ENCODE peak calls at places on chromosomes 6 and 20, in four cellular contexts. One of them, this sample, is unnamed.

GRCh38 chr6:31162463-31163165 is 4.2 kb downstream of the TCF19 start:
- DNase-seq in IMR-90: no peak
- DNase-seq in HepG2: no peak
- DNase-seq in HEK293T: no peak
- DNase-seq in this sample: no peak

GRCh38 chr6:158816329-158816728 is 2.8 kb downstream of the EZR start:
- DNase-seq in IMR-90: no peak
- DNase-seq in HepG2: no peak
- DNase-seq in HEK293T: no peak
- DNase-seq in this sample: no peak

GRCh38 chr6:56840467-56841371 is 114.2 kb upstream of the BEND6 start:
- DNase-seq in IMR-90: peak
- DNase-seq in HepG2: peak
- DNase-seq in HEK293T: no peak
- DNase-seq in this sample: no peak

GRCh38 chr20:51381557-51381956 is 161.0 kb downstream of the NFATC2 start:
- DNase-seq in IMR-90: no peak
- DNase-seq in HepG2: no peak
- DNase-seq in HEK293T: no peak
- DNase-seq in this sample: no peak

GRCh38 chr20:53926428-53927028 is 143.9 kb downstream of the BCAS1 start:
- DNase-seq in IMR-90: peak
- DNase-seq in HepG2: peak
- DNase-seq in HEK293T: no peak
- DNase-seq in this sample: peak

GRCh38 chr20:4451487-4451886 is 270.2 kb upstream of the PRND start:
- DNase-seq in IMR-90: no peak
- DNase-seq in HepG2: no peak
- DNase-seq in HEK293T: no peak
- DNase-seq in this sample: no peak

GRCh38 chr6:170174124-170174770 is 116.6 kb downstream of the DLL1 start:
- DNase-seq in IMR-90: no peak
- DNase-seq in HepG2: no peak
- DNase-seq in HEK293T: no peak
- DNase-seq in this sample: no peak

GRCh38 chr6:11207199-11207968 is 25.1 kb downstream of the NEDD9 start:
- DNase-seq in IMR-90: peak
- DNase-seq in HepG2: peak
- DNase-seq in HEK293T: no peak
- DNase-seq in this sample: no peak

DNA sequence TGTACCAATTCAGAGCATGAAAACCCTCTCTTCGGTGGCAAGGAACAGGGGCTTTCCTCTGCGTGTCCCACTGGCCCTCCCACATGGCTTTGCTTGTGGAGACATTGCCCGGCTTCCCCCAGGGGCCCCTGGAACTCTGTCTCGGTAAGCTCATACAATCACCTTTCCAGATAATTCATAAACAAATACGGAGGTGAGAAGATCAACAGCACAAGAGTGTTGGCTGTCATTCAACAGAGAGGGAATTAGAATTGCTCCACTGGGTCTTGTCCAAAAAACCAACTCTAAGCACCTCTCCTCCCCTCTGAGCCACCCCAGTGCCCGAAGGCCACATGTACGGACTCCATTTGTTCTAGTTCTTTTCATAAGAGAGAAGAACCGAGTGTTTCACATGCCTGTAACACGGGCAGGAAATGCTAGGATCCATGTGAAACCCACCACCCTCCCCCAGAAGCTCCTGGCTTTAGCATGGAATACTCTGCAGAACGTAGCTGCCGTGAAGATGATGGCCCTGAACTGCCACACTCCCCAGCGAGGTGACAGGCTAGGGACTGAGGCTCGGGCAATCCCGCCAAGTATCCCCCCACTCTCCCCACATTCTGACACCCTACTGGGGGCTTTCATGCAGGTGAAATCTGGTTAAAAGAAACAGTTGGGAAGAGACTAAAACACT is 24.6 kb upstream of the FOXC1 start:
- DNase-seq in IMR-90: no peak
- DNase-seq in HepG2: no peak
- DNase-seq in HEK293T: no peak
- DNase-seq in this sample: no peak
- TF ChIP-seq BHLHE40 in IMR-90: no peak
- TF ChIP-seq BHLHE40 in HepG2: no peak
- TF ChIP-seq BHLHE40 in HEK293T: no peak
- TF ChIP-seq BHLHE40 in this sample: no peak

DNA sequence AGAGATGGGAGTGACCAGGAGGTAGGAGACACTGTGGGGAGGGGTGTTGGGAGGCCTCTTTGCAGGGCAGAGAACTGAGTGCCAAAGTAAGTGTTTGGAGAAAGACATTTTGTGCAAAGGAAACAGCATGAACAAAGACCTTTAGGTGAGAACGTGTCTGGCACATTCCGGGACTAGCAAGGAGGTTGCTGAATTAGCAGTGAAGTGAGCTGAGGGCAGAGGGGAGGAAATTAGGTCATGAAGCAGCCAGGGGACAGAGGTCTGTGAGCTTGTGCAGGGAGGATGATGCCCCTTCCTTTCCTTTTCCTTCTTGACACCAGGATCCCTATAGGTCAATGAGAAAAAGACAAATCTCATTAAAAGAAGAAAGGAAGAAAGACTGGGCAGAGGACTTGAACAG is 21.4 kb upstream of the AHCY start:
- DNase-seq in IMR-90: no peak
- DNase-seq in HepG2: no peak
- DNase-seq in HEK293T: no peak
- DNase-seq in this sample: no peak
- TF ChIP-seq BHLHE40 in IMR-90: no peak
- TF ChIP-seq BHLHE40 in HepG2: no peak
- TF ChIP-seq BHLHE40 in HEK293T: no peak
- TF ChIP-seq BHLHE40 in this sample: no peak

GRCh38 chr6:105900120-105900937 is 185.8 kb upstream of the PRDM1 start:
- DNase-seq in IMR-90: peak
- DNase-seq in HepG2: no peak
- DNase-seq in HEK293T: no peak
- DNase-seq in this sample: no peak

GRCh38 chr6:105896052-105896820 is 189.9 kb upstream of the PRDM1 start:
- DNase-seq in IMR-90: peak
- DNase-seq in HepG2: peak
- DNase-seq in HEK293T: no peak
- DNase-seq in this sample: no peak

GRCh38 chr6:105897131-105897530 is 189.0 kb upstream of the PRDM1 start:
- DNase-seq in IMR-90: peak
- DNase-seq in HepG2: no peak
- DNase-seq in HEK293T: no peak
- DNase-seq in this sample: no peak

GRCh38 chr6:105896821-105897095 is 189.4 kb upstream of the PRDM1 start:
- DNase-seq in IMR-90: no peak
- DNase-seq in HepG2: peak
- DNase-seq in HEK293T: no peak
- DNase-seq in this sample: no peak

GRCh38 chr6:105898286-105898685 is 187.8 kb upstream of the PRDM1 start:
- DNase-seq in IMR-90: peak
- DNase-seq in HepG2: no peak
- DNase-seq in HEK293T: no peak
- DNase-seq in this sample: no peak
- TF ChIP-seq BHLHE40 in IMR-90: no peak
- TF ChIP-seq BHLHE40 in HepG2: no peak
- TF ChIP-seq BHLHE40 in HEK293T: no peak
- TF ChIP-seq BHLHE40 in this sample: no peak

DNA sequence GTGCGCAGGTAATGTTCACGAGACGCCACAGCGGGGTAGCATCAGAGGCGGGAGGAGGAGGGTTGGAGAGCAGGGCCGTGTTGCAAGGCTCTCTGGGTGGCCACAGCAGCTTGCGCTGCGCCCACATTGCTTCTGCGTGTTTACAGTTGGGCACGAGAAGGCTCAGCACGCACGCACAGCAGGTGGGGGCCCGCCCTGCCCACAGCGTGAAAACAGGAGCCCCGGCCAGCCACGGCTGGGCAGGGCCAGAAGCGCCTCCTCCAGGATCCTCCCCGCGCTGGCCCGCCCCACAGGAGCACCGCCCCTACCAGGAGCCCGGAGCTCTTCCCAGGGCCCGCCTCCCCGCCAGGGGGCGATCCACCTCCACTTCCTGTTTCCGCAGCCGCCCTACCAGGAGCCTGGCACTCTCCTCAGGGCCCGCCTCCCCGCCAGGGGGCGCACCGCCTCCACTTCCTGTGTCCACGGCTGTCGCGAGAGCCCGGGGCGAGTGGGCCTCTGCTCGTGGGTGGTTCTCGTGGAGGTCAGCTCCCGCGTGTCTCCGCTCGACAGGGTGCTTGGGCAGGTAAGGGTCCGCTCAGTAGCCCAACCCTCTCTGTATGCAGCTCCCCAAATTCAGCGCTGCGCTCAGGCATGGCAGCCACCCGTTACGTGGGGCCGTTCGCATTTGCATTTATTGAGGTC is at the start of gene FAM50B:
- DNase-seq in IMR-90: peak
- DNase-seq in HepG2: no peak
- DNase-seq in HEK293T: peak
- DNase-seq in this sample: peak
- TF ChIP-seq BHLHE40 in IMR-90: peak
- TF ChIP-seq BHLHE40 in HepG2: no peak
- TF ChIP-seq BHLHE40 in HEK293T: no peak
- TF ChIP-seq BHLHE40 in this sample: peak

GRCh38 chr6:136864676-136865075 is 42.3 kb downstream of the PEX7 start:
- DNase-seq in IMR-90: no peak
- DNase-seq in HepG2: no peak
- DNase-seq in HEK293T: no peak
- DNase-seq in this sample: no peak

GRCh38 chr6:136860043-136860442 is 37.7 kb downstream of the PEX7 start:
- DNase-seq in IMR-90: no peak
- DNase-seq in HepG2: no peak
- DNase-seq in HEK293T: no peak
- DNase-seq in this sample: no peak

GRCh38 chr6:136863752-136864151 is 41.4 kb downstream of the PEX7 start:
- DNase-seq in IMR-90: no peak
- DNase-seq in HepG2: no peak
- DNase-seq in HEK293T: no peak
- DNase-seq in this sample: no peak

GRCh38 chr6:136862662-136863061 is 40.3 kb downstream of the PEX7 start:
- DNase-seq in IMR-90: no peak
- DNase-seq in HepG2: no peak
- DNase-seq in HEK293T: no peak
- DNase-seq in this sample: no peak

DNA sequence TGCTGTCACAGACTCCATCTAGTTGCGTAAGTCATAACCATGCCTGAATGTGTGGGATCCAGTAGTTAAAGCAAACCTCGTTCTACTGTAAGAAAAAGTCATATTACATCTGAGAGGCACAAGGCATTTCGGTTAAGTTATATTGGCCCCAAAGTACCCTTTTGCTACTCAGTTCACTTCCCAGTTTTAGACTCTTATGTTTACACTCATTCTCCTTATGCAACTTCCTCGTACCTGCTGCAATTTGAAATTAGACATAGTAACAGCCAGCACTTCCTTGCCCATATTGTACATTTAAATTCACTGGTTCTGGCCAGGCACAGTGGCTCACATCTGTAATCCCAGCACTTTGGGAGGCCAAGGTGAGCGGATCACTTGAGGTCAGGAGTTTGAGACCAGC is 37.0 kb downstream of the PEX7 start:
- DNase-seq in IMR-90: no peak
- DNase-seq in HepG2: no peak
- DNase-seq in HEK293T: no peak
- DNase-seq in this sample: no peak
- TF ChIP-seq BHLHE40 in IMR-90: no peak
- TF ChIP-seq BHLHE40 in HepG2: no peak
- TF ChIP-seq BHLHE40 in HEK293T: no peak
- TF ChIP-seq BHLHE40 in this sample: no peak